ENCODE peak calls at places on chromosomes 7 and 10, in four cellular contexts. T is lower leg skin, I is coronary artery, F is endodermal cell. Z is an unnamed sample.

GRCh38 chr7:106305732-106306131 is 20.9 kb upstream of the NAMPT start:
- DNase-seq in I (no peak), T (no peak), F (no peak), Z (no peak)

GRCh38 chr10:531541-531940 is 157.9 kb downstream of the DIP2C start:
- DNase-seq in F (no peak), I (no peak), T (no peak), Z (no peak)

GRCh38 chr10:122248356-122249302 is 22.5 kb upstream of the BTBD16 start:
- DNase-seq in F (peak; percentile 31), I (no peak), T (no peak), Z (no peak)

GRCh38 chr7:63028376-63029206 is 970.1 kb upstream of the ZNF722 start:
- DNase-seq in I (peak; percentile 50), T (no peak), F (no peak), Z (no peak)

GRCh38 chr10:79562135-79562756 is 2.0 kb upstream of the SFTPA2 start:
- DNase-seq in T (peak; percentile 33), I (no peak), F (peak; percentile 92), Z (peak; percentile 49)

GRCh38 chr10:79237801-79238520 is 109.3 kb upstream of the PPIF start:
- DNase-seq in I (no peak), F (no peak), T (no peak), Z (no peak)

GRCh38 chr7:42231043-42231442 is 6.0 kb downstream of the GLI3 start:
- DNase-seq in I (no peak), F (no peak), T (no peak), Z (no peak)

GRCh38 chr10:86102446-86102845 is 264.1 kb downstream of the GRID1 start:
- DNase-seq in I (peak; percentile 40), F (peak; percentile 14), T (no peak), Z (no peak)

GRCh38 chr7:83267141-83267631 is 104.5 kb upstream of the PCLO start:
- DNase-seq in I (no peak), F (no peak), T (no peak), Z (peak; percentile 35)

GRCh38 chr10:29702288-29703164 is 67.8 kb upstream of the SVIL start:
- DNase-seq in F (no peak), T (no peak), I (no peak), Z (no peak)

GRCh38 chr7:132276986-132277716 is 299.1 kb downstream of the PLXNA4 start:
- DNase-seq in I (no peak), F (no peak), T (no peak), Z (no peak)

GRCh38 chr7:155741805-155742204 is 70.5 kb downstream of the SHH start:
- DNase-seq in I (no peak), T (no peak), F (no peak), Z (no peak)

GRCh38 chr7:137681657-137682562 is 164.9 kb downstream of the DGKI start:
- DNase-seq in F (no peak), T (no peak), I (no peak), Z (peak; percentile 83)

GRCh38 chr7:80369321-80369720 is 142.5 kb downstream of the GNAT3 start:
- DNase-seq in F (no peak), T (no peak), I (no peak), Z (no peak)

GRCh38 chr7:99643464-99643863 is 26.7 kb downstream of the ZSCAN25 start:
- DNase-seq in F (no peak), I (no peak), T (no peak), Z (no peak)

GRCh38 chr10:125521721-125522680 is 161.0 kb downstream of the TEX36 start:
- DNase-seq in I (no peak), T (no peak), F (peak; percentile 96), Z (no peak)

GRCh38 chr10:100728928-100729876 is 16.2 kb upstream of the PAX2 start:
- DNase-seq in T (no peak), F (peak; percentile 89), I (no peak), Z (no peak)

GRCh38 chr7:150374472-150374871 is 4.7 kb upstream of the ZNF775 start:
- DNase-seq in I (no peak), T (no peak), F (peak; percentile 77), Z (no peak)

GRCh38 chr10:77504870-77505257 is 132.7 kb downstream of the KCNMA1 start:
- DNase-seq in T (no peak), I (no peak), F (peak; percentile 66), Z (peak; percentile 47)

GRCh38 chr10:21495686-21496284 is 29.7 kb downstream of the SKIDA1 start:
- DNase-seq in I (peak; percentile 85), T (peak; percentile 70), F (peak; percentile 97), Z (peak; percentile 88)

GRCh38 chr7:135490783-135491182 is 19.1 kb downstream of the CNOT4 start:
- DNase-seq in F (no peak), I (no peak), T (no peak), Z (peak; percentile 24)

GRCh38 chr7:78438433-78438832 is 639.9 kb downstream of the PHTF2 start:
- DNase-seq in T (no peak), F (no peak), I (no peak), Z (no peak)

GRCh38 chr7:78435355-78435754 is 636.8 kb downstream of the PHTF2 start:
- DNase-seq in F (no peak), T (no peak), I (peak; percentile 75), Z (no peak)

GRCh38 chr7:78437118-78437517 is 638.5 kb downstream of the PHTF2 start:
- DNase-seq in I (no peak), T (no peak), F (no peak), Z (peak; percentile 36)

GRCh38 chr7:78433421-78433820 is 634.8 kb downstream of the PHTF2 start:
- DNase-seq in T (no peak), I (no peak), F (no peak), Z (no peak)

GRCh38 chr7:78434281-78434680 is 635.7 kb downstream of the PHTF2 start:
- DNase-seq in T (no peak), F (no peak), I (no peak), Z (no peak)
- TF ChIP-seq CTCF in T (no peak), F (peak; percentile 78), I (no peak), Z (peak; percentile 15)

DNA sequence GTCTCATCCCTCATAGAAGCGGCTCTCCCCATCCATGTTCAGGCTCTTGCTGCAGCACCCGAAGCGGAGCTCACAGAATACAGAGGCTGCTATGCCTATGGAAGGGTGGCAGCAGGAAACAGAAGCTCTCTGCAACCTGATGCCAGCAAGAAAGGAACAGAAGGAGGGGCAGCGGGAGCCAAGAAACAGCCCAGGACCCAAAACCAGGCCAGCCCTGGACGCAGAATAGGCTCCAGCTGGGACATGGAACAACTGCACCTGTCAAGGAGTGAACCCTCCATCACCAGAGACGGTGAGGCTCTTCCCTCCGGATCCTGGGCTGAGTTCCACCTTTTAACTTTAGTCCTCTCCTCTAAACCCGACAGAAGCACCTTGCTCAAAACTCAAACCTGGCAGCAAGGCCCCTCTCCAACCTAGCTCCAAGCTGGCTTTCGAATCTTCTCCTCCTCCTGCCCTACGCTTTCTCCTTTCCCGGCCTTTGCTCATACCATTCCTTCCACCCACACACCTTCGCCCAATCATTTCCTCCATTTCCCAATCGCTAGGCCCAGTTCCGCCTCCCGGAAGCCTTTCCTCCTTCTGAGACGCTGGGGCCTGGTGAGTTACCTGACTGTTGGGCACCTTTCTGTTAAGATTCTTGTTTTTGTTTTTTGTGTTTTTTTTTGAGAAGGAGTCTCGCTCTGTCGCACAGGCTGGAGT is 122.8 kb upstream of the ZNF92 start:
- DNase-seq in F (no peak), T (no peak), I (no peak), Z (no peak)
- TF ChIP-seq CTCF in F (no peak), T (no peak), I (no peak), Z (no peak)

DNA sequence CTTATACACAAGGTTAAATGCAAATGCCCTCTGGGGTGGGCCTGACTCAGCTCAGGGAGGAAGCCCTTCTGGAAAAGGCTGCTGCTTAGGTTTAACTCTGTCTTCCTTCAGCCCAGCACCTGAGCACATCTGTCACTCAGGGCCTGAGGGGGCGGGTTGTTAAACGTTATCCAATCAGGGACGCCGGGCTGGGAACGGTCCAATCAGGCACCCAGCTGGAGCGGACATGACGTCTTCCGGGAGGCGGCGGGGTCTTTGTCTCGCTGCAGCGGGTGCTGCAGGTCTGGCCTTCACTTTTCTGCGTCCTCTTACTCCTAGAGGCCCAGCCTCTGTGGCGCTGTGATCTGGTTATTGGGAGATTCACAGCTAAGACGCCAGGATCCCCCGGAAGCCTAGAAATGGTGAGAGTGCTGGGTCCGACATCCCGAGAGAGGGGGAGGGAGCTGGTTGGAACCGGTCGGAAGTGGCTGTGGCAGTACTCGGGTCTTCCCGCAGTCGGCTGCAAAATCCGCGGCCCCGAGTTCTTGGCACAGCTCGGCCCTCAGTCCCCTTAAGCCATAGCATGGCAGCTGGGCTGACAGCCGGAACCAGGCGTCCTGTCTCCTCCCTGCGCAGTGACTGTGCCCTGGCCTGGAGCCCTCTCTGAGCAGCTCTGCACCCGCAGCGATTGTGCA is at the start of gene ZNF138:
- DNase-seq in T (peak; percentile 97), F (peak; percentile 96), I (peak; percentile 96), Z (peak; percentile 95)
- TF ChIP-seq CTCF in T (no peak), F (no peak), I (no peak), Z (no peak)

DNA sequence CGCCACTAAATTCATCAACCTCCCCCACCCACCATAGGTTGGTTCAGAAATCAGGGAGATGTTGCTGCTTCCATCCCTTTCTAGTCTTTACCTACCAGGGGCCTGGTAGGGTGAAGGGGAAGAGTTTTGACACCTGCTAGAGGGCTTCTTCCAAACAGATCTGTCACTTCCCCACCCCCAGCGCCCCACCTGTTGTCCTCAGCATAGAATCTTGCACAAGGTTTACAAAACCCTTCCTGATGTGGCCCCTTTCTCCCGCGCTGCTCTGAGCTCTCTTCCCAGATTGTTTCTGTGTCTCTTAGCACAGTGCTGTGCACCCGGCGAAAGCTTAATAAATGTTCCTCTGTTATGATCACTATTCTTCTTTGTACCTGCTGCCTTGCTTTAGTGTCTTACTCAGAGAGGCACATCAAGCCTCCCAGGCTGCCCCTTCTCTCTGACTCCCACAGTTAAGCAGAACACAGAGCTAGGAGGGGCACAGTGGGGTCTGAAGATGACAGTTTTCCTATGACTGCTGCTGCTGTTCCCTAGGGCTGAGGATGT is 11.2 kb upstream of the C10orf95 start:
- DNase-seq in F (no peak), I (no peak), T (no peak), Z (no peak)
- TF ChIP-seq CTCF in F (no peak), I (no peak), T (no peak), Z (no peak)

GRCh38 chr10:87817291-87817872 is 644 bp downstream of the ATAD1 start:
- DNase-seq in F (no peak), T (no peak), I (no peak), Z (peak; percentile 7)

GRCh38 chr10:87817873-87818504 is at the start of gene ATAD1:
- DNase-seq in F (peak; percentile 96), I (peak; percentile 84), T (peak; percentile 71), Z (peak; percentile 83)

GRCh38 chr10:87816163-87816841 is 1.7 kb downstream of the ATAD1 start:
- DNase-seq in T (no peak), F (no peak), I (no peak), Z (no peak)

GRCh38 chr10:87818505-87819273 is 663 bp upstream of the ATAD1 start:
- DNase-seq in T (no peak), I (no peak), F (peak; percentile 70), Z (peak; percentile 29)

GRCh38 chr10:87816842-87817178 is 1.2 kb downstream of the ATAD1 start:
- DNase-seq in T (no peak), F (no peak), I (no peak), Z (no peak)
- TF ChIP-seq CTCF in T (no peak), F (no peak), I (no peak), Z (no peak)

Z was measured in astrocyte of the spinal cord.